ENCODE peak calls at places on chromosomes 3 and 15, in six cellular contexts. S, Z, T, P, D and K are unnamed samples.

GRCh38 chr3:65666426-65667091 is 372.2 kb downstream of the MAGI1 start:
- DNase-seq in D (no peak), P (no peak), Z (no peak), S (no peak), T (no peak), K (no peak)

GRCh38 chr3:113234688-113235260 is 23.4 kb downstream of the BOC start:
- DNase-seq in T (no peak), Z (no peak), D (no peak), P (no peak), S (no peak), K (no peak)

GRCh38 chr3:51519848-51520247 is 18.7 kb upstream of the RAD54L2 start:
- DNase-seq in S (no peak), P (no peak), Z (peak), T (no peak), D (no peak), K (peak)

GRCh38 chr3:188269040-188269439 is 115.1 kb downstream of the LPP start:
- DNase-seq in D (no peak), P (no peak), T (no peak), Z (no peak), S (no peak), K (no peak)

GRCh38 chr15:83561661-83562060 is 92.3 kb upstream of the ADAMTSL3 start:
- DNase-seq in D (no peak), T (no peak), P (no peak), Z (no peak), S (no peak), K (no peak)

GRCh38 chr15:57440799-57441198 is 64.5 kb downstream of the CGNL1 start:
- DNase-seq in S (no peak), D (no peak), T (no peak), Z (no peak), P (no peak), K (no peak)

GRCh38 chr15:95760508-95760907 is 570.0 kb upstream of the NR2F2 start:
- DNase-seq in T (no peak), Z (no peak), P (no peak), S (no peak), D (no peak), K (peak)

GRCh38 chr3:94440767-94441493 is 378.1 kb downstream of the NSUN3 start:
- DNase-seq in T (no peak), D (no peak), S (no peak), Z (no peak), P (no peak), K (no peak)

GRCh38 chr3:182309120-182309519 is 484.2 kb upstream of the ATP11B start:
- DNase-seq in D (no peak), Z (no peak), S (no peak), T (no peak), P (no peak), K (no peak)

GRCh38 chr3:114449271-114450007 is 155.6 kb downstream of the TIGIT start:
- DNase-seq in D (no peak), T (no peak), P (no peak), Z (no peak), S (no peak), K (no peak)

GRCh38 chr3:194278186-194278845 is 72.8 kb downstream of the CPN2 start:
- DNase-seq in T (no peak), S (no peak), P (no peak), D (no peak), Z (no peak), K (no peak)

GRCh38 chr15:88908123-88908522 is 5.1 kb downstream of the MFGE8 start:
- DNase-seq in P (no peak), T (no peak), Z (no peak), S (no peak), D (no peak), K (no peak)

GRCh38 chr3:158097571-158098553 is 8.4 kb downstream of the SHOX2 start:
- DNase-seq in D (peak), S (peak), T (peak), P (peak), Z (peak), K (peak)

GRCh38 chr15:52185151-52185561 is 6.0 kb downstream of the GNB5 start:
- DNase-seq in D (no peak), P (no peak), S (no peak), Z (no peak), T (no peak), K (no peak)

GRCh38 chr15:94348084-94348483 is 116.7 kb downstream of the MCTP2 start:
- DNase-seq in Z (no peak), D (no peak), T (no peak), P (no peak), S (no peak), K (no peak)

GRCh38 chr15:64070965-64071851 is 22.4 kb downstream of the CIAO2A start:
- DNase-seq in S (no peak), D (no peak), T (no peak), Z (no peak), P (no peak), K (no peak)

GRCh38 chr3:150723946-150724345 is 20.2 kb upstream of the ERICH6 start:
- DNase-seq in D (no peak), S (no peak), Z (no peak), T (no peak), P (no peak), K (no peak)

GRCh38 chr3:94401466-94401865 is 338.6 kb downstream of the NSUN3 start:
- DNase-seq in P (no peak), S (no peak), D (no peak), T (no peak), Z (no peak), K (no peak)

GRCh38 chr3:72265661-72266370 is 480.9 kb upstream of the PROK2 start:
- DNase-seq in Z (no peak), P (no peak), T (no peak), D (no peak), S (no peak), K (no peak)

GRCh38 chr15:89543389-89543788 is 31.9 kb upstream of the TICRR start:
- DNase-seq in P (no peak), Z (peak), D (no peak), S (no peak), T (no peak), K (no peak)

GRCh38 chr15:55868707-55869106 is 124.7 kb downstream of the NEDD4 start:
- DNase-seq in P (no peak), D (no peak), T (no peak), Z (no peak), S (no peak), K (no peak)

GRCh38 chr15:57527382-57528091 is 64.2 kb upstream of the MYZAP start:
- DNase-seq in P (peak), S (peak), T (no peak), D (peak), Z (no peak), K (no peak)

GRCh38 chr3:180070925-180071324 is 34.2 kb upstream of the PEX5L start:
- DNase-seq in P (no peak), Z (no peak), T (no peak), S (no peak), D (no peak), K (no peak)

GRCh38 chr3:194200422-194201060 is 64.6 kb downstream of the HES1 start:
- DNase-seq in D (no peak), Z (no peak), S (no peak), T (no peak), P (no peak), K (no peak)

GRCh38 chr3:108051005-108051404 is 39.8 kb downstream of the CD47 start:
- DNase-seq in D (no peak), Z (no peak), S (no peak), T (no peak), P (no peak), K (no peak)

GRCh38 chr3:185498503-185499396 is at the start of gene TMEM41A:
- DNase-seq in S (peak), P (peak), Z (peak), D (peak), T (peak), K (peak)

GRCh38 chr3:186452517-186452916 is 90.5 kb upstream of the DGKG start:
- DNase-seq in P (no peak), Z (no peak), D (no peak), T (no peak), S (no peak), K (no peak)

GRCh38 chr3:49173116-49173791 is 1.9 kb downstream of the KLHDC8B start:
- DNase-seq in S (no peak), Z (no peak), P (no peak), D (no peak), T (no peak), K (no peak)

GRCh38 chr3:40452876-40453730 is 4.0 kb upstream of the RPL14 start:
- DNase-seq in Z (peak), T (peak), P (peak), D (peak), S (peak), K (peak)

GRCh38 chr15:36344887-36345286 is 234.5 kb upstream of the CDIN1 start:
- DNase-seq in T (no peak), D (no peak), P (no peak), S (no peak), Z (no peak), K (no peak)

GRCh38 chr3:127777332-127777731 is 45.0 kb downstream of the MGLL start:
- DNase-seq in D (no peak), P (no peak), T (no peak), Z (peak), S (no peak), K (peak)